ENCODE peak calls at places on chromosomes 4 and X, in four cellular contexts. W is neuronal stem cell, B is mesenchymal stem cell, Q is neural progenitor cell. M is an unnamed sample.

GRCh38 chr4:82017680-82018079 is 356.1 kb downstream of the HNRNPD start:
- DNase-seq in W (peak; percentile 20), B (peak; percentile 4), Q (peak; percentile 47), M (no peak)

GRCh38 chrX:40142417-40142816 is 44.7 kb upstream of the BCOR start:
- DNase-seq in W (no peak), B (no peak), Q (no peak), M (peak; percentile 61)

GRCh38 chr4:40363382-40363920 is 28.3 kb downstream of the CHRNA9 start:
- DNase-seq in W (no peak), B (no peak), Q (no peak), M (no peak)

GRCh38 chr4:98932539-98932938 is 3.6 kb upstream of the EIF4E start:
- DNase-seq in W (no peak), B (peak; percentile 55), Q (no peak), M (peak; percentile 80)

GRCh38 chrX:39162322-39162721 is 361.1 kb downstream of the MID1IP1 start:
- DNase-seq in W (no peak), B (no peak), Q (peak; percentile 54), M (no peak)

GRCh38 chr4:120870279-120870673 is 52.2 kb downstream of the PRDM5 start:
- DNase-seq in W (no peak), B (no peak), Q (peak; percentile 22), M (no peak)

GRCh38 chr4:171246948-171247347 is 566.3 kb upstream of the GALNTL6 start:
- DNase-seq in W (no peak), B (no peak), Q (no peak), M (no peak)

GRCh38 chrX:155766321-155766720 is 114.8 kb upstream of the VAMP7 start:
- DNase-seq in W (no peak), B (peak; percentile 0), Q (no peak), M (no peak)

GRCh38 chr4:108378164-108378563 is 209.4 kb upstream of the LEF1 start:
- DNase-seq in W (no peak), B (no peak), Q (no peak), M (no peak)

GRCh38 chrX:138037548-138037947 is 471.6 kb downstream of the ZIC3 start:
- DNase-seq in W (no peak), B (no peak), Q (no peak), M (no peak)

GRCh38 chr4:40199999-40200880 is 3.4 kb downstream of the RHOH start:
- DNase-seq in W (no peak), B (peak; percentile 61), Q (no peak), M (no peak)

GRCh38 chr4:445410-445809 is 53.5 kb downstream of the ZNF721 start:
- DNase-seq in W (no peak), B (no peak), Q (no peak), M (no peak)

GRCh38 chr4:144685916-144686315 is 40.0 kb downstream of the HHIP start:
- DNase-seq in W (no peak), B (no peak), Q (no peak), M (no peak)

GRCh38 chr4:110417151-110417550 is 58.8 kb upstream of the ENPEP start:
- DNase-seq in W (no peak), B (no peak), Q (no peak), M (no peak)

GRCh38 chrX:69321789-69322188 is 156.5 kb upstream of the PJA1 start:
- DNase-seq in W (no peak), B (no peak), Q (no peak), M (no peak)

GRCh38 chr4:122819708-122820449 is 6.8 kb upstream of the FGF2 start:
- DNase-seq in W (no peak), B (peak; percentile 43), Q (no peak), M (peak; percentile 21)

GRCh38 chr4:145533011-145533410 is 51.4 kb downstream of the SMAD1 start:
- DNase-seq in W (no peak), B (no peak), Q (no peak), M (no peak)

GRCh38 chr4:148643851-148644250 is 201.6 kb upstream of the NR3C2 start:
- DNase-seq in W (no peak), B (no peak), Q (no peak), M (no peak)

GRCh38 chrX:155314260-155314659 is 20.2 kb downstream of the CLIC2 start:
- DNase-seq in W (no peak), B (no peak), Q (no peak), M (no peak)

GRCh38 chr4:85509882-85510631 is 35.1 kb downstream of the ARHGAP24 start:
- DNase-seq in W (no peak), B (no peak), Q (no peak), M (no peak)

GRCh38 chr4:1985780-1986577 is 22.8 kb downstream of the NELFA start:
- DNase-seq in W (no peak), B (no peak), Q (no peak), M (peak; percentile 82)

GRCh38 chr4:81769244-81769643 is 297.5 kb upstream of the RASGEF1B start:
- DNase-seq in W (peak; percentile 3), B (no peak), Q (peak; percentile 30), M (no peak)

GRCh38 chr4:54571293-54571723 is 86.4 kb upstream of the KIT start:
- DNase-seq in W (no peak), B (peak; percentile 55), Q (no peak), M (no peak)

GRCh38 chr4:84726356-84726755 is 143.4 kb downstream of the CDS1 start:
- DNase-seq in W (no peak), B (no peak), Q (no peak), M (peak; percentile 58)

GRCh38 chrX:38796926-38797325 is 4.3 kb upstream of the MID1IP1 start:
- DNase-seq in W (no peak), B (no peak), Q (no peak), M (no peak)

GRCh38 chrX:54208531-54208930 is 25.5 kb upstream of the FAM120C start:
- DNase-seq in W (no peak), B (no peak), Q (no peak), M (peak; percentile 91)
- H3K4me2 ChIP-seq in W (no peak overlapping the region), B (no peak overlapping the region), Q (no peak overlapping the region), M (no peak overlapping the region)

GRCh38 chr4:80239480-80239879 is 27.0 kb upstream of the FGF5 start:
- DNase-seq in W (no peak), B (peak; percentile 37), Q (no peak), M (no peak)

GRCh38 chr4:80240976-80241375 is 25.5 kb upstream of the FGF5 start:
- DNase-seq in W (no peak), B (no peak), Q (no peak), M (no peak)

GRCh38 chr4:80233390-80233789 is 33.1 kb upstream of the FGF5 start:
- DNase-seq in W (no peak), B (no peak), Q (no peak), M (no peak)

GRCh38 chr4:80235451-80235850 is 31.0 kb upstream of the FGF5 start:
- DNase-seq in W (no peak), B (no peak), Q (no peak), M (no peak)

DNA sequence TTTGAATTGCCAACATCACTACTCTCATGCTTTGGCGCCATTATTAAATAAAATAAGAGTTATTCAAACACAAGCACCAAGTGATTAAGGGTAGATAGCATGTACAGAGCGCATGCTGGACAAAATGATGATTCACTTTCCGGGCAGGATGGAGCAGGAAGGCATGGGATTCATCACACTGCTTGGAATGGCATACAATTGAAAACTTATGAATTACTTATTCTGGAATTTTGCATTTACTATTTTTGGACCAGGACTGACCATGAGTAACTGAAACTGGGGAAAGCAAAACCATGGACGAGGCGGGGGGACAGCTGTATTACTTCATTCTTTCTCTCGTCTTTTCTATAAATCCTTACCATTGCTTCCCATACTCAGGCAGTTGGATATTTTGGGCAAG is 28.5 kb upstream of the FGF5 start:
- DNase-seq in W (no peak), B (peak; percentile 82), Q (no peak), M (peak; percentile 78)
- H3K27ac ChIP-seq in W (no peak overlapping the region), B (peak overlapping the region; percentile 95), Q (no peak overlapping the region), M (peak overlapping the region; percentile 95)

GRCh38 chr4:169313732-169314131 is 43.0 kb upstream of the SH3RF1 start:
- DNase-seq in W (no peak), B (no peak), Q (no peak), M (no peak)

GRCh38 chr4:169312690-169313422 is 42.1 kb upstream of the SH3RF1 start:
- DNase-seq in W (no peak), B (no peak), Q (no peak), M (no peak)

GRCh38 chr4:169311643-169312365 is 41.0 kb upstream of the SH3RF1 start:
- DNase-seq in W (peak; percentile 17), B (peak; percentile 56), Q (peak; percentile 81), M (peak; percentile 82)

GRCh38 chr4:169315530-169316306 is 45.0 kb upstream of the SH3RF1 start:
- DNase-seq in W (no peak), B (peak; percentile 57), Q (no peak), M (peak; percentile 13)

GRCh38 chr4:169314906-169315305 is 44.1 kb upstream of the SH3RF1 start:
- DNase-seq in W (no peak), B (peak; percentile 47), Q (no peak), M (no peak)
- H3K4me2 ChIP-seq in W (no peak overlapping the region), B (peak overlapping the region; percentile 68), Q (no peak overlapping the region), M (peak overlapping the region; percentile 64)

GRCh38 chr4:11160288-11160687 is 268.4 kb downstream of the HS3ST1 start:
- DNase-seq in W (no peak), B (no peak), Q (no peak), M (no peak)

DNA sequence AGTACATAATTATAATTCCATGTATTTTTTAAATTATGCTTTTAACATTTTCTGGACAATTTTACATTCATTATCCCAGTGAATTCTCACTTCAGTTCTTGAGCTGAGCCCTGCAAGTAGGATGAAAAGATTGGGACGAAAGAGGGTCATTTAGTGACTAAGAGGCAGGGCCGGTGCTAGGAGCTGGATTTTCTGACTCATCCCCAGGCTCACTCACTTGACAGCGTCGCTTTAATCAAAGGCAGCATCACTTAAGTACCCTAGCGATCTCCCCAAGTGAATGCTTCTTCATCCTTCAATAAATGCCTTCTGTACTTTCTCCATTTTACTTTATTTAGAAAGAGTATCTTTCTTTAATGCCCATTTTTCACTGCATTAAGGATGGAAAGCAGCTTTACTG is 263.6 kb downstream of the HS3ST1 start:
- DNase-seq in W (peak; percentile 6), B (peak; percentile 9), Q (no peak), M (no peak)
- H3K27ac ChIP-seq in W (no peak overlapping the region), B (no peak overlapping the region), Q (no peak overlapping the region), M (no peak overlapping the region)

GRCh38 chr4:161704653-161705052 is 459.1 kb downstream of the FSTL5 start:
- DNase-seq in W (no peak), B (no peak), Q (no peak), M (no peak)
- H3K4me2 ChIP-seq in W (no peak overlapping the region), B (no peak overlapping the region), Q (no peak overlapping the region), M (no peak overlapping the region)

DNA sequence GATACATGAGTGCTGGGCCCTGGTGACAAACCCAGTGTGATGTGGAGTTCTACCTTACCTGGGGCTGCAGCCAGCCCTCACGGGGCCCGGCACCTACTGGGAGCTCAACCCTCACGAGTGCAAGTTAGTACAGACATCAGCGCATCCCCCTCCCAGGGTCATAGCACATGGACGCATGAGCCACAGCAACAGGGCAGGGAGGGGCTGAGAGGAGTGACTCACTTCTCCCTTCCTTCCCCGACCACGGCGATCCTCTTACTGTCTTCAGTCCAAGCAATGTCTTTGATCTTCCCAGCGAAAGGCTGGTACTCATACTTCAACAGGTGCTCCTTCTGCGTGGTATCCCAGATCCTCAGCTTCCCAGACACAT is 17.8 kb downstream of the WDR1 start:
- DNase-seq in W (no peak), B (peak; percentile 74), Q (no peak), M (peak; percentile 91)
- H3K27ac ChIP-seq in W (no peak overlapping the region), B (peak overlapping the region; percentile 98), Q (no peak overlapping the region), M (peak overlapping the region; percentile 99)

M was measured in osteoblast.